ENCODE peak calls at places on chromosomes 7 and 10, in six cellular contexts. H, U, E, J, X and B are unnamed samples.

GRCh38 chr7:111424768-111425167 is 137.5 kb downstream of the IMMP2L start:
- DNase-seq in H (no peak), U (no peak), E (no peak), J (no peak), X (no peak), B (peak)

GRCh38 chr10:6180480-6181110 is 22.1 kb upstream of the PFKFB3 start:
- DNase-seq in H (no peak), U (no peak), E (no peak), J (no peak), X (no peak), B (no peak)

GRCh38 chr7:9106747-9107146 is 673.3 kb downstream of the NXPH1 start:
- DNase-seq in H (no peak), U (no peak), E (no peak), J (no peak), X (no peak), B (no peak)

GRCh38 chr7:106823631-106824030 is 41.5 kb upstream of the PIK3CG start:
- DNase-seq in H (no peak), U (no peak), E (no peak), J (no peak), X (no peak), B (no peak)

GRCh38 chr10:58573970-58574538 is 61.4 kb downstream of the BICC1 start:
- DNase-seq in H (no peak), U (no peak), E (no peak), J (no peak), X (no peak), B (peak)

GRCh38 chr7:137692399-137692798 is 154.4 kb downstream of the DGKI start:
- DNase-seq in H (no peak), U (no peak), E (no peak), J (no peak), X (no peak), B (no peak)

GRCh38 chr7:6310594-6310993 is 38.2 kb upstream of the CYTH3 start:
- DNase-seq in H (no peak), U (no peak), E (no peak), J (no peak), X (no peak), B (no peak)

GRCh38 chr10:79021948-79022499 is 46.7 kb upstream of the ZMIZ1 start:
- DNase-seq in H (no peak), U (no peak), E (no peak), J (no peak), X (no peak), B (no peak)

GRCh38 chr7:95974108-95974507 is 201.8 kb downstream of the DYNC1I1 start:
- DNase-seq in H (no peak), U (no peak), E (no peak), J (no peak), X (no peak), B (no peak)

GRCh38 chr10:133397938-133398337 is 4.0 kb downstream of the MTG1 start:
- DNase-seq in H (no peak), U (no peak), E (no peak), J (no peak), X (no peak), B (no peak)

GRCh38 chr7:954330-955238 is at the start of gene ADAP1:
- DNase-seq in H (peak), U (no peak), E (no peak), J (peak), X (no peak), B (no peak)

GRCh38 chr7:150324366-150324961 is 1.1 kb upstream of the ACTR3C start:
- DNase-seq in H (no peak), U (peak), E (peak), J (no peak), X (peak), B (no peak)

GRCh38 chr10:12499587-12499986 is 150.2 kb downstream of the CAMK1D start:
- DNase-seq in H (no peak), U (no peak), E (no peak), J (no peak), X (no peak), B (no peak)

GRCh38 chr10:13351340-13351915 is 3.3 kb upstream of the SEPHS1 start:
- DNase-seq in H (no peak), U (no peak), E (peak), J (no peak), X (no peak), B (no peak)

GRCh38 chr7:2193120-2193519 is 39.6 kb downstream of the MAD1L1 start:
- DNase-seq in H (no peak), U (no peak), E (no peak), J (no peak), X (peak), B (no peak)

GRCh38 chr10:116861796-116862195 is 12.5 kb downstream of the ENO4 start:
- DNase-seq in H (no peak), U (no peak), E (no peak), J (no peak), X (no peak), B (no peak)

GRCh38 chr10:29210469-29210868 is 78.4 kb upstream of the LYZL1 start:
- DNase-seq in H (no peak), U (no peak), E (no peak), J (no peak), X (no peak), B (no peak)

GRCh38 chr10:24988831-24989769 is 26.9 kb downstream of the ENKUR start:
- DNase-seq in H (no peak), U (no peak), E (no peak), J (peak), X (no peak), B (no peak)

GRCh38 chr7:135253851-135254815 is 20.5 kb downstream of the STRA8 start:
- DNase-seq in H (peak), U (peak), E (peak), J (peak), X (no peak), B (peak)

GRCh38 chr7:44157116-44158059 is 16.3 kb upstream of the MYL7 start:
- DNase-seq in H (no peak), U (no peak), E (no peak), J (no peak), X (no peak), B (no peak)